ENCODE peak calls at places on chromosome 22, in seven cellular contexts. M, K, J, E, L, A and P are unnamed samples.

GRCh38 chr22:48718818-48719500 is 1108.7 kb downstream of the BRD1 start:
- DNase-seq in A (no peak), J (no peak), K (no peak), L (no peak), M (no peak), E (no peak), P (no peak)

GRCh38 chr22:30182833-30183232 is 63.7 kb downstream of the LIF start:
- DNase-seq in L (no peak), M (no peak), K (no peak), E (no peak), J (no peak), A (no peak), P (no peak)

GRCh38 chr22:39468487-39469325 is 11.9 kb downstream of the MGAT3 start:
- DNase-seq in M (no peak), E (no peak), L (no peak), J (no peak), A (no peak), K (no peak), P (no peak)

GRCh38 chr22:41862530-41863266 is 29.8 kb downstream of the SREBF2 start:
- DNase-seq in M (no peak), K (no peak), J (no peak), E (no peak), L (no peak), A (no peak), P (no peak)

GRCh38 chr22:38957046-38957770 is at the start of gene APOBEC3A:
- DNase-seq in E (no peak), A (no peak), K (peak; percentile 59), L (peak; percentile 82), M (no peak), J (no peak), P (no peak)

GRCh38 chr22:46379301-46379930 is 43.9 kb downstream of the TRMU start:
- DNase-seq in E (no peak), L (no peak), A (no peak), M (no peak), J (no peak), K (no peak), P (no peak)

GRCh38 chr22:40040927-40041326 is 46.2 kb downstream of the FAM83F start:
- DNase-seq in M (no peak), J (peak; percentile 85), E (no peak), A (peak; percentile 88), L (peak; percentile 27), K (peak; percentile 41), P (no peak)

GRCh38 chr22:38843201-38843715 is 570 bp downstream of the NPTXR start:
- DNase-seq in L (peak; percentile 28), J (no peak), K (peak; percentile 62), M (peak; percentile 53), E (no peak), A (peak; percentile 85), P (peak; percentile 50)

GRCh38 chr22:42662114-42663021 is 13.2 kb upstream of the CYB5R3 start:
- DNase-seq in L (peak; percentile 87), A (peak; percentile 75), M (peak; percentile 90), K (peak; percentile 71), J (peak; percentile 95), E (no peak), P (peak; percentile 95)

GRCh38 chr22:29992341-29993275 is 87.7 kb upstream of the HORMAD2 start:
- DNase-seq in M (no peak), E (no peak), A (no peak), L (no peak), J (no peak), K (no peak), P (no peak)

GRCh38 chr22:44550666-44551491 is 52.8 kb upstream of the RTL6 start:
- DNase-seq in M (no peak), L (peak; percentile 64), A (peak; percentile 98), K (peak; percentile 80), J (peak; percentile 88), E (no peak), P (peak; percentile 37)

GRCh38 chr22:32996702-32997101 is 61.5 kb downstream of the SYN3 start:
- DNase-seq in L (peak; percentile 10), A (peak; percentile 8), K (peak; percentile 78), M (no peak), J (peak; percentile 98), E (no peak), P (no peak)

GRCh38 chr22:44026066-44026629 is 2.0 kb downstream of the PARVB start:
- DNase-seq in K (no peak), M (no peak), E (no peak), L (no peak), J (no peak), A (no peak), P (no peak)

GRCh38 chr22:17237031-17237668 is 17.9 kb upstream of the ADA2 start:
- DNase-seq in E (no peak), L (no peak), M (no peak), K (no peak), A (no peak), J (no peak), P (no peak)

GRCh38 chr22:41311487-41311886 is 10.2 kb downstream of the ZC3H7B start:
- DNase-seq in K (no peak), A (no peak), L (no peak), E (no peak), M (no peak), J (no peak), P (no peak)

GRCh38 chr22:41308054-41308453 is 6.7 kb downstream of the ZC3H7B start:
- DNase-seq in K (no peak), J (no peak), M (no peak), L (no peak), A (peak; percentile 28), E (no peak), P (no peak)

GRCh38 chr22:25475554-25476022 is 88.9 kb upstream of the GRK3 start:
- DNase-seq in A (peak; percentile 43), L (no peak), K (no peak), E (no peak), M (no peak), J (no peak), P (peak; percentile 55)

GRCh38 chr22:45061332-45061731 is 51.5 kb upstream of the PHF21B start:
- DNase-seq in J (no peak), M (no peak), A (no peak), K (no peak), L (no peak), E (no peak), P (no peak)

GRCh38 chr22:30717331-30717921 is 22.8 kb downstream of the OSBP2 start:
- DNase-seq in M (no peak), L (no peak), E (peak; percentile 54), A (peak; percentile 71), K (peak; percentile 4), J (no peak), P (no peak)

GRCh38 chr22:44180706-44181032 is at the start of gene PARVG:
- DNase-seq in J (no peak), L (peak; percentile 30), K (no peak), M (no peak), A (no peak), E (no peak), P (no peak)

GRCh38 chr22:41021039-41021654 is 70.0 kb downstream of the RBX1 start:
- DNase-seq in K (peak; percentile 29), M (no peak), E (no peak), L (peak; percentile 22), J (peak; percentile 86), A (no peak), P (peak; percentile 45)

GRCh38 chr22:48180631-48181030 is 1418.2 kb downstream of the TBC1D22A start:
- DNase-seq in J (peak; percentile 82), M (no peak), E (no peak), L (no peak), A (no peak), K (no peak), P (no peak)

GRCh38 chr22:30205281-30206115 is 41.1 kb downstream of the LIF start:
- DNase-seq in E (no peak), M (no peak), J (peak; percentile 94), K (no peak), A (peak; percentile 97), L (no peak), P (no peak)

GRCh38 chr22:45469573-45470383 is 32.9 kb upstream of the FBLN1 start:
- DNase-seq in M (no peak), K (peak; percentile 40), E (no peak), J (no peak), A (peak; percentile 70), L (no peak), P (no peak)

GRCh38 chr22:39135092-39135896 is 17.2 kb downstream of the CBX7 start:
- DNase-seq in A (peak; percentile 42), L (peak; percentile 44), E (peak; percentile 7), J (no peak), K (peak; percentile 71), M (peak; percentile 72), P (peak; percentile 76)

GRCh38 chr22:27825174-27825573 is 23.6 kb upstream of the MN1 start:
- DNase-seq in K (no peak), J (no peak), M (peak; percentile 31), A (no peak), E (no peak), L (no peak), P (no peak)
- TF ChIP-seq CTCF in K (peak; percentile 56), J (no peak), M (peak; percentile 53), A (peak; percentile 44), E (no peak), L (peak; percentile 10), P (no peak)

DNA sequence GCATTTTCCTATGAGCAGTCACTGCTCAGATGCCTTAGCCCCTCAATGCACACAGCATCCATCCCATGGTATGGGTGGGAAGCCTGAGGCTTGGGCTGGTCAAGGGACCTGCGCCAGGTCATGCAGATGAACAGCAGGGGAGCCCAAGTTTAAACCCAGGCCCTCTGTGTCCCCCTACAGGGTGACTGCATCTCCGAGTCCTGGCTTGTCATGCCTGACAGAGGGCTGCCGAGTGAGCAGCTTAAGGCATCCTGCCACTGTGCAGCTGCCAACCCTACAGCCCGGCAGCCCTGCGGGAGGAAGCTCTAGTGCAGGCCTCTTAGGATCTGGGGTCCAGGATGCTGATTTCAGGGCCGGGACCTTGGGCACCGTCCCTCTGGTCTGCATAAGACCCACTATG is 10.0 kb downstream of the IL2RB start:
- DNase-seq in J (no peak), K (no peak), A (no peak), L (no peak), E (no peak), M (no peak), P (no peak)
- TF ChIP-seq CTCF in J (no peak), K (no peak), A (no peak), L (no peak), E (no peak), M (no peak), P (no peak)

GRCh38 chr22:21592422-21592821 is 24.9 kb downstream of the UBE2L3 start:
- DNase-seq in A (no peak), J (no peak), K (no peak), E (no peak), L (no peak), M (no peak), P (no peak)

GRCh38 chr22:21594865-21595452 is 27.4 kb downstream of the UBE2L3 start:
- DNase-seq in A (no peak), K (no peak), M (no peak), L (no peak), J (no peak), E (no peak), P (no peak)

GRCh38 chr22:21591695-21592094 is 24.2 kb downstream of the UBE2L3 start:
- DNase-seq in E (no peak), K (peak; percentile 52), A (no peak), L (no peak), J (no peak), M (no peak), P (no peak)

GRCh38 chr22:21590809-21591641 is 23.5 kb downstream of the UBE2L3 start:
- DNase-seq in L (no peak), K (no peak), M (no peak), J (no peak), E (no peak), A (no peak), P (no peak)

GRCh38 chr22:21593406-21594232 is 26.1 kb downstream of the UBE2L3 start:
- DNase-seq in A (no peak), L (no peak), J (no peak), E (no peak), K (no peak), M (peak; percentile 11), P (no peak)
- TF ChIP-seq CTCF in A (peak; percentile 43), L (peak; percentile 29), J (no peak), E (peak; percentile 11), K (peak; percentile 40), M (peak; percentile 48), P (no peak)

GRCh38 chr22:31995046-31995445 is 48.0 kb upstream of the SLC5A1 start:
- DNase-seq in L (no peak), M (no peak), E (no peak), K (no peak), J (no peak), A (no peak), P (no peak)
- TF ChIP-seq CTCF in L (peak; percentile 2), M (peak; percentile 50), E (no peak), K (peak; percentile 38), J (no peak), A (peak; percentile 13), P (no peak)